ENCODE peak calls at places on chromosomes 2 and 18, in seven cellular contexts. H, P, X, W, J, T and A are unnamed samples.

GRCh38 chr2:70939847-70940580 is 4.3 kb downstream of the ATP6V1B1 start:
- DNase-seq in H (no peak), P (no peak), X (no peak), W (no peak), T (no peak), J (no peak), A (no peak)

GRCh38 chr2:237600205-237600846 is 9.8 kb upstream of the RAB17 start:
- DNase-seq in J (peak), H (no peak), P (no peak), T (no peak), X (peak), W (no peak), A (no peak)

GRCh38 chr18:13660510-13660909 is 65.8 kb downstream of the FAM210A start:
- DNase-seq in X (no peak), J (no peak), W (no peak), H (no peak), T (no peak), P (no peak), A (no peak)

GRCh38 chr18:26920644-26921043 is 55.1 kb upstream of the AQP4 start:
- DNase-seq in W (no peak), P (no peak), T (no peak), J (no peak), X (no peak), H (no peak), A (no peak)

GRCh38 chr2:186325827-186326535 is 160.1 kb upstream of the ZC3H15 start:
- DNase-seq in X (no peak), J (no peak), H (no peak), P (no peak), T (no peak), W (no peak), A (no peak)

GRCh38 chr2:53646788-53647187 is 120.8 kb upstream of the CHAC2 start:
- DNase-seq in H (no peak), T (no peak), J (no peak), W (no peak), X (peak), P (no peak), A (no peak)

GRCh38 chr18:3458952-3459853 is 9.2 kb downstream of the TGIF1 start:
- DNase-seq in H (no peak), J (peak), W (no peak), P (no peak), T (no peak), X (no peak), A (no peak)

GRCh38 chr2:62325398-62325797 is 129.5 kb downstream of the B3GNT2 start:
- DNase-seq in X (no peak), T (no peak), W (no peak), P (no peak), J (no peak), H (no peak), A (no peak)

GRCh38 chr2:211157856-211158463 is 601.6 kb downstream of the CPS1 start:
- DNase-seq in X (peak), H (peak), T (peak), W (peak), J (peak), P (peak), A (peak)

GRCh38 chr2:235217814-235218213 is 266.0 kb downstream of the SH3BP4 start:
- DNase-seq in P (no peak), H (no peak), J (peak), T (no peak), W (no peak), X (no peak), A (no peak)

GRCh38 chr18:2979027-2979570 is 33.8 kb downstream of the LPIN2 start:
- DNase-seq in P (no peak), T (peak), X (no peak), H (no peak), J (peak), W (no peak), A (no peak)

GRCh38 chr2:128390991-128391630 is 72.4 kb upstream of the HS6ST1 start:
- DNase-seq in H (no peak), T (no peak), X (no peak), J (no peak), P (no peak), W (no peak), A (no peak)

GRCh38 chr2:218785103-218785502 is 3.2 kb downstream of the CYP27A1 start:
- DNase-seq in P (no peak), X (no peak), W (no peak), J (no peak), H (no peak), T (peak), A (no peak)

GRCh38 chr2:231672617-231673347 is 35.5 kb upstream of the PTMA start:
- DNase-seq in W (no peak), H (no peak), P (no peak), J (no peak), T (peak), X (peak), A (no peak)

GRCh38 chr2:111062417-111062816 is 58.3 kb upstream of the BCL2L11 start:
- DNase-seq in T (no peak), X (no peak), H (no peak), W (no peak), P (no peak), J (no peak), A (no peak)

GRCh38 chr2:222358876-222359275 is 60.1 kb upstream of the PAX3 start:
- DNase-seq in J (peak), P (no peak), X (no peak), T (no peak), H (no peak), W (no peak), A (peak)

GRCh38 chr2:187319441-187320108 is 128.5 kb downstream of the CALCRL start:
- DNase-seq in X (no peak), H (no peak), W (no peak), P (no peak), J (no peak), T (no peak), A (no peak)